ENCODE peak calls at places on chromosomes 1 and 21, in five cellular contexts. V is HepG2, W is K562, L is H1, N is GM12878. J is an unnamed sample.

GRCh38 chr1:107430540-107431228 is 289.8 kb downstream of the NTNG1 start:
- DNase-seq in W (peak; percentile 20), N (peak; percentile 39), L (no peak), V (peak; percentile 67), J (peak; percentile 54)

GRCh38 chr1:33893147-33893830 is 29.4 kb downstream of the HMGB4 start:
- DNase-seq in L (no peak), N (no peak), V (no peak), W (no peak), J (no peak)

GRCh38 chr1:12548279-12549105 is 69.5 kb downstream of the DHRS3 start:
- DNase-seq in L (no peak), V (no peak), N (no peak), W (no peak), J (no peak)

GRCh38 chr21:45874716-45875415 is 106.7 kb upstream of the COL6A1 start:
- DNase-seq in V (peak; percentile 9), L (no peak), N (no peak), W (no peak), J (no peak)

GRCh38 chr21:42112857-42113256 is 41.7 kb downstream of the UMODL1 start:
- DNase-seq in V (no peak), L (no peak), N (no peak), W (no peak), J (no peak)

GRCh38 chr1:2606806-2607680 is 20.5 kb downstream of the PRXL2B start:
- DNase-seq in W (no peak), V (no peak), L (peak; percentile 35), N (no peak), J (no peak)

GRCh38 chr1:219279017-219279770 is 105.5 kb downstream of the LYPLAL1 start:
- DNase-seq in W (no peak), N (no peak), V (peak; percentile 56), L (no peak), J (no peak)

GRCh38 chr1:12799730-12800129 is 8.5 kb downstream of the PRAMEF1 start:
- DNase-seq in N (no peak), V (no peak), W (no peak), L (no peak), J (no peak)

GRCh38 chr1:51214615-51215131 is 21.4 kb upstream of the RNF11 start:
- DNase-seq in L (no peak), V (no peak), N (no peak), W (no peak), J (no peak)

GRCh38 chr1:39462074-39462473 is 29.4 kb upstream of the BMP8A start:
- DNase-seq in L (no peak), W (no peak), V (no peak), N (no peak), J (no peak)

GRCh38 chr1:112232848-112233247 is 163.2 kb upstream of the CTTNBP2NL start:
- DNase-seq in V (no peak), N (no peak), W (no peak), L (no peak), J (no peak)

GRCh38 chr1:117321680-117322609 is 45.3 kb upstream of the MAN1A2 start:
- DNase-seq in L (no peak), V (no peak), W (no peak), N (no peak), J (no peak)

GRCh38 chr1:38898653-38899230 is 17.4 kb upstream of the GJA9 start:
- DNase-seq in L (no peak), N (no peak), W (no peak), V (no peak), J (no peak)

DNA sequence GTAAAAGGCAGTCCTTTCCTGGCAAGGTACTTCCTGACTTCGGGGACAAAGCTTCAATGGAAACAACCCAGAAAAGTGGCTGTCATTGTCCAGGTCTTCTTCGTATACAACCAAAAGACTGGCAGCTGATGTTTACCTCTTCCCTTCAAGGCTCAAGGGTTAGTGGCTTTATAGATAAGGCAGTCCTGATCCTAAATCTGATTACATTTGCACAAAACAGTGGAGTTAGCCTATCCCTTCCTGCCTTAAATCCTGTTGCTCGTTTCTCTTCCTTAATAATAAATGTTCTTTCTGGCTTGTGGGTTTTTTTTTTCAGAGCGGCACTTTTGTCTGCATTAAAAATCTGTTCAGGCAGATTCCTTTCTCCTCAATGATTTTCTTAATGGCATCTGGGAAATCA is 169.3 kb upstream of the KCTD3 start:
- DNase-seq in V (no peak), N (no peak), L (no peak), W (no peak), J (no peak)
- TF ChIP-seq CTCF in V (no peak), N (no peak), L (no peak), W (no peak), J (no peak)

GRCh38 chr1:47578026-47578861 is 140.4 kb downstream of the FOXD2 start:
- DNase-seq in W (no peak), L (no peak), V (no peak), N (no peak), J (no peak)
- TF ChIP-seq KDM1A in W (no peak), L (no peak), V (no peak), N (no peak), J (no peak)

GRCh38 chr1:11272842-11273594 is at the start of gene UBIAD1:
- DNase-seq in L (peak; percentile 79), N (peak; percentile 19), W (peak; percentile 98), V (peak; percentile 66), J (peak; percentile 72)
- TF ChIP-seq CTCF in L (peak; percentile 13), N (no peak), W (peak; percentile 19), V (peak; percentile 43), J (no peak)

DNA sequence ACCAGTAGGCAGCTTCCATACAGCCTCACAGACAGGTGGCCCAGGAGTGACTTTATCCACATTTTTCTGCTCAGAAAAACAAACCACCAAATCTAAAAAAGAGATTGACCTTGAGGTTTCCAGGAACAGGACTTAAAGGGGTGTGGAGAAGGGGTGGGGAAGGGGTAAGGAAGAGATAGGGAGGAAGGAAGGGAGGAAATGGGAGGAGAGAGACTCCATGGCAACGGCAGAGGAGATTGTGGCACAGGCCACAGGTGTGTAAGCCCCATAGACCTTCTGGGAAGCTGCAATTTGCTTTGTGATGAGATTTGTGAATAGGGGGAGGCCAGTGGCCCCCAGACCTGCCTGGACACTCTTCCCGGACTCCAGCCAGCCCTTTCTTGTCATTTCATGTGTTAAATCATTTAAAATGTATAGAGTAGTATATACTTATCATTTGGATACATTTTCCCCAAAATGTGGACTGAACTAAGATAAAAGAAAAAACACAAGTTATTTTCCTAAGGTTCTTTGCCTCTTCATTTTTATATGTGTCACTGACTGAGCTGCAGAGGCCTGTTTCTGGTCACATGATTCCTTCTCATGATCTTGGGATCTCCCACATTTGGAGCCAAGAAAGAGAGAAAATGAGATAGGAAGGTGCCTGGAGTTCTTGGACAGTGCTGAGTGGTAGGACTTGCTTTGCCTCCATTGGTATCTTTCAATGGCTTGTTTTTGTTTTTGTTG is 55.5 kb downstream of the CLIC6 start:
- DNase-seq in N (no peak), V (no peak), L (no peak), W (no peak), J (no peak)
- TF ChIP-seq KDM1A in N (no peak), V (no peak), L (no peak), W (no peak), J (no peak)

GRCh38 chr1:41342774-41343355 is 18.4 kb upstream of the FOXO6 start:
- DNase-seq in V (no peak), W (no peak), N (no peak), L (peak; percentile 16), J (no peak)

GRCh38 chr1:41341756-41342562 is 19.3 kb upstream of the FOXO6 start:
- DNase-seq in N (no peak), V (no peak), L (no peak), W (no peak), J (no peak)

GRCh38 chr1:41341365-41341683 is 19.9 kb upstream of the FOXO6 start:
- DNase-seq in W (no peak), V (no peak), N (no peak), L (no peak), J (no peak)

GRCh38 chr1:41340655-41341364 is 20.4 kb upstream of the FOXO6 start:
- DNase-seq in L (no peak), W (no peak), N (no peak), V (no peak), J (no peak)

GRCh38 chr1:41338820-41339219 is 22.4 kb upstream of the FOXO6 start:
- DNase-seq in V (no peak), N (no peak), W (no peak), L (no peak), J (no peak)
- TF ChIP-seq CTCF in V (no peak), N (no peak), W (no peak), L (no peak), J (no peak)

GRCh38 chr1:14590781-14591180 is 7.7 kb upstream of the KAZN start:
- DNase-seq in N (no peak), L (no peak), V (no peak), W (peak; percentile 39), J (no peak)
- TF ChIP-seq KDM1A in N (no peak), L (no peak), V (no peak), W (no peak), J (no peak)